ENCODE peak calls at places on chromosomes 7 and 10, in ten cellular contexts. One of them, this sample, is unnamed.

GRCh38 chr7:157273208-157274202 is 63.3 kb upstream of the DNAJB6 start:
- DNase-seq in tibial nerve: peak; percentile 38
- DNase-seq in sigmoid colon: peak; percentile 85
- DNase-seq in body of pancreas: peak; percentile 73
- DNase-seq in heart left ventricle: peak; percentile 58
- DNase-seq in upper lobe of left lung: peak; percentile 80
- DNase-seq in transverse colon: peak; percentile 69
- DNase-seq in thyroid gland: peak; percentile 72
- DNase-seq in A549: peak; percentile 69
- DNase-seq in ovary: peak; percentile 61
- DNase-seq in this sample: peak; percentile 72

GRCh38 chr10:110175406-110175805 is 32.0 kb upstream of the MXI1 start:
- DNase-seq in tibial nerve: no peak
- DNase-seq in thyroid gland: no peak
- DNase-seq in ovary: no peak
- DNase-seq in transverse colon: no peak
- DNase-seq in A549: no peak
- DNase-seq in body of pancreas: no peak
- DNase-seq in sigmoid colon: no peak
- DNase-seq in heart left ventricle: no peak
- DNase-seq in upper lobe of left lung: no peak
- DNase-seq in this sample: no peak

GRCh38 chr7:34900891-34901493 is 136.3 kb downstream of the DPY19L1 start:
- DNase-seq in tibial nerve: no peak
- DNase-seq in ovary: no peak
- DNase-seq in transverse colon: no peak
- DNase-seq in upper lobe of left lung: no peak
- DNase-seq in sigmoid colon: no peak
- DNase-seq in thyroid gland: no peak
- DNase-seq in A549: peak; percentile 23
- DNase-seq in body of pancreas: no peak
- DNase-seq in heart left ventricle: no peak
- DNase-seq in this sample: no peak

GRCh38 chr7:128939075-128939860 is 1.5 kb downstream of the IRF5 start:
- DNase-seq in A549: no peak
- DNase-seq in upper lobe of left lung: peak; percentile 65
- DNase-seq in body of pancreas: no peak
- DNase-seq in sigmoid colon: no peak
- DNase-seq in ovary: no peak
- DNase-seq in tibial nerve: no peak
- DNase-seq in transverse colon: no peak
- DNase-seq in heart left ventricle: no peak
- DNase-seq in thyroid gland: no peak
- DNase-seq in this sample: no peak

GRCh38 chr10:99429521-99430095 is 816 bp downstream of the GOT1 start:
- DNase-seq in body of pancreas: no peak
- DNase-seq in sigmoid colon: no peak
- DNase-seq in ovary: no peak
- DNase-seq in heart left ventricle: no peak
- DNase-seq in A549: no peak
- DNase-seq in upper lobe of left lung: no peak
- DNase-seq in transverse colon: no peak
- DNase-seq in thyroid gland: no peak
- DNase-seq in tibial nerve: no peak
- DNase-seq in this sample: no peak

GRCh38 chr7:92608380-92609322 is 18.5 kb upstream of the FAM133B start:
- DNase-seq in A549: no peak
- DNase-seq in heart left ventricle: no peak
- DNase-seq in transverse colon: no peak
- DNase-seq in upper lobe of left lung: peak; percentile 79
- DNase-seq in thyroid gland: peak; percentile 81
- DNase-seq in body of pancreas: peak; percentile 79
- DNase-seq in ovary: peak; percentile 52
- DNase-seq in tibial nerve: no peak
- DNase-seq in sigmoid colon: no peak
- DNase-seq in this sample: no peak

GRCh38 chr7:96179863-96180262 is 142.0 kb downstream of the SLC25A13 start:
- DNase-seq in tibial nerve: no peak
- DNase-seq in heart left ventricle: no peak
- DNase-seq in sigmoid colon: no peak
- DNase-seq in transverse colon: no peak
- DNase-seq in A549: peak; percentile 6
- DNase-seq in upper lobe of left lung: no peak
- DNase-seq in body of pancreas: no peak
- DNase-seq in thyroid gland: no peak
- DNase-seq in ovary: no peak
- DNase-seq in this sample: no peak

GRCh38 chr10:72248477-72249151 is 25.1 kb upstream of the DDIT4 start:
- DNase-seq in A549: peak; percentile 60
- DNase-seq in thyroid gland: peak; percentile 87
- DNase-seq in ovary: peak; percentile 87
- DNase-seq in body of pancreas: peak; percentile 84
- DNase-seq in heart left ventricle: peak; percentile 89
- DNase-seq in upper lobe of left lung: peak; percentile 94
- DNase-seq in transverse colon: peak; percentile 90
- DNase-seq in sigmoid colon: peak; percentile 95
- DNase-seq in tibial nerve: peak; percentile 88
- DNase-seq in this sample: peak; percentile 96

GRCh38 chr10:79305515-79305914 is 41.8 kb upstream of the PPIF start:
- DNase-seq in heart left ventricle: no peak
- DNase-seq in transverse colon: no peak
- DNase-seq in thyroid gland: no peak
- DNase-seq in tibial nerve: no peak
- DNase-seq in sigmoid colon: no peak
- DNase-seq in upper lobe of left lung: no peak
- DNase-seq in ovary: no peak
- DNase-seq in A549: no peak
- DNase-seq in body of pancreas: no peak
- DNase-seq in this sample: no peak
- H3K4me1 ChIP-seq in heart left ventricle: no peaks in the 10 kb centered on the region
- H3K4me1 ChIP-seq in transverse colon: peaks cover 5% of the 10 kb centered on the region
- H3K4me1 ChIP-seq in thyroid gland: no peaks in the 10 kb centered on the region
- H3K4me1 ChIP-seq in tibial nerve: no peaks in the 10 kb centered on the region
- H3K4me1 ChIP-seq in sigmoid colon: no peaks in the 10 kb centered on the region
- H3K4me1 ChIP-seq in upper lobe of left lung: no peaks in the 10 kb centered on the region
- H3K4me1 ChIP-seq in ovary: no peaks in the 10 kb centered on the region
- H3K4me1 ChIP-seq in A549: no peaks in the 10 kb centered on the region
- H3K4me1 ChIP-seq in body of pancreas: no peaks in the 10 kb centered on the region
- H3K4me1 ChIP-seq in this sample: no peaks in the 10 kb centered on the region

GRCh38 chr10:60433684-60434083 is 44.0 kb upstream of the ANK3 start:
- DNase-seq in A549: no peak
- DNase-seq in transverse colon: no peak
- DNase-seq in upper lobe of left lung: no peak
- DNase-seq in tibial nerve: no peak
- DNase-seq in sigmoid colon: no peak
- DNase-seq in thyroid gland: no peak
- DNase-seq in ovary: no peak
- DNase-seq in heart left ventricle: no peak
- DNase-seq in body of pancreas: no peak
- DNase-seq in this sample: no peak

GRCh38 chr10:60429084-60429849 is 39.6 kb upstream of the ANK3 start:
- DNase-seq in heart left ventricle: no peak
- DNase-seq in tibial nerve: no peak
- DNase-seq in ovary: no peak
- DNase-seq in A549: no peak
- DNase-seq in sigmoid colon: no peak
- DNase-seq in upper lobe of left lung: no peak
- DNase-seq in thyroid gland: peak; percentile 52
- DNase-seq in body of pancreas: no peak
- DNase-seq in transverse colon: no peak
- DNase-seq in this sample: no peak

GRCh38 chr10:60430836-60431597 is 41.3 kb upstream of the ANK3 start:
- DNase-seq in thyroid gland: no peak
- DNase-seq in heart left ventricle: no peak
- DNase-seq in body of pancreas: no peak
- DNase-seq in transverse colon: no peak
- DNase-seq in ovary: no peak
- DNase-seq in sigmoid colon: no peak
- DNase-seq in A549: no peak
- DNase-seq in upper lobe of left lung: no peak
- DNase-seq in tibial nerve: no peak
- DNase-seq in this sample: no peak

GRCh38 chr10:60430017-60430416 is 40.3 kb upstream of the ANK3 start:
- DNase-seq in heart left ventricle: no peak
- DNase-seq in A549: no peak
- DNase-seq in tibial nerve: no peak
- DNase-seq in thyroid gland: peak; percentile 19
- DNase-seq in sigmoid colon: no peak
- DNase-seq in transverse colon: no peak
- DNase-seq in ovary: no peak
- DNase-seq in body of pancreas: no peak
- DNase-seq in upper lobe of left lung: no peak
- DNase-seq in this sample: no peak

DNA sequence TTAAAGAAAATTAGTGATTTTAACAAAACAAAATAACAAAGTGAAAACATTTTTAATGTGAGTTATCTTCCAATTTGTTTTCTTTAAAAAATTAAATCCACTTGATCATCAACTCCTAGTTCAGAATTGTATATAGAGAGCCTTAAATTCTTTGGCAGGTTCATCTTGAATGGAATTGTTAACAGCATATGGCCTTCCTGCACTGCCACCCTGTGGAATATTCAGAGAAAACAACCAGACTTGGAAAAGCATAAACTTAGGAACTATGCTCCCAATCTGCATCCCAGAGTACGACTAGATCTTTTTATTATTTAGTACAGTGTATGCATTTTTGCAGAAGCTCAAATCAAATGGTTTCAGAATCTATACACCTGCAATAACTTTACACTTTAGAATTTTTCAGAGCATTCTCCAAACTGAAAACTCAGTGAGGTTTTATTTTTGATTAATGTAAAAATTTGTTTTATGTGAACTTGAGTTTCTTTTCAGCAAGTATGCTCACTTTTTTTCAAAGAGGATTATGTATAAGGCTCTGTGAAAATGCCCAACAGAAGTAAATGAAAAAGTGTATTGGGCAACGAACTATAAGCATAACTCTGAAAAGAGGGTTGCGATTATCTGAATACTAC is 44.9 kb upstream of the ANK3 start:
- DNase-seq in heart left ventricle: peak; percentile 21
- DNase-seq in thyroid gland: peak; percentile 49
- DNase-seq in sigmoid colon: no peak
- DNase-seq in A549: peak; percentile 67
- DNase-seq in body of pancreas: peak; percentile 39
- DNase-seq in ovary: peak; percentile 11
- DNase-seq in transverse colon: peak; percentile 28
- DNase-seq in upper lobe of left lung: no peak
- DNase-seq in tibial nerve: no peak
- DNase-seq in this sample: peak; percentile 64
- TF ChIP-seq POLR2A in heart left ventricle: no peak
- TF ChIP-seq POLR2A in thyroid gland: no peak
- TF ChIP-seq POLR2A in sigmoid colon: no peak
- TF ChIP-seq POLR2A in A549: no peak
- TF ChIP-seq POLR2A in body of pancreas: no peak
- TF ChIP-seq POLR2A in ovary: no peak
- TF ChIP-seq POLR2A in transverse colon: no peak
- TF ChIP-seq POLR2A in upper lobe of left lung: no peak
- TF ChIP-seq POLR2A in tibial nerve: no peak
- TF ChIP-seq POLR2A in this sample: no peak

GRCh38 chr10:7435674-7436073 is 24.8 kb upstream of the SFMBT2 start:
- DNase-seq in A549: no peak
- DNase-seq in thyroid gland: no peak
- DNase-seq in body of pancreas: no peak
- DNase-seq in ovary: no peak
- DNase-seq in heart left ventricle: no peak
- DNase-seq in transverse colon: no peak
- DNase-seq in upper lobe of left lung: no peak
- DNase-seq in tibial nerve: no peak
- DNase-seq in sigmoid colon: no peak
- DNase-seq in this sample: no peak

GRCh38 chr10:7433861-7434260 is 23.0 kb upstream of the SFMBT2 start:
- DNase-seq in sigmoid colon: no peak
- DNase-seq in thyroid gland: no peak
- DNase-seq in upper lobe of left lung: no peak
- DNase-seq in body of pancreas: no peak
- DNase-seq in transverse colon: no peak
- DNase-seq in tibial nerve: no peak
- DNase-seq in ovary: no peak
- DNase-seq in heart left ventricle: no peak
- DNase-seq in A549: no peak
- DNase-seq in this sample: no peak

GRCh38 chr10:7434332-7434731 is 23.5 kb upstream of the SFMBT2 start:
- DNase-seq in A549: no peak
- DNase-seq in ovary: no peak
- DNase-seq in upper lobe of left lung: no peak
- DNase-seq in sigmoid colon: no peak
- DNase-seq in heart left ventricle: no peak
- DNase-seq in thyroid gland: no peak
- DNase-seq in body of pancreas: no peak
- DNase-seq in transverse colon: no peak
- DNase-seq in tibial nerve: no peak
- DNase-seq in this sample: no peak

GRCh38 chr10:7436490-7437100 is 25.8 kb upstream of the SFMBT2 start:
- DNase-seq in sigmoid colon: no peak
- DNase-seq in thyroid gland: no peak
- DNase-seq in upper lobe of left lung: no peak
- DNase-seq in A549: no peak
- DNase-seq in heart left ventricle: no peak
- DNase-seq in ovary: no peak
- DNase-seq in transverse colon: no peak
- DNase-seq in body of pancreas: no peak
- DNase-seq in tibial nerve: no peak
- DNase-seq in this sample: no peak

GRCh38 chr10:7432884-7433726 is 22.3 kb upstream of the SFMBT2 start:
- DNase-seq in A549: no peak
- DNase-seq in body of pancreas: no peak
- DNase-seq in transverse colon: no peak
- DNase-seq in ovary: no peak
- DNase-seq in thyroid gland: no peak
- DNase-seq in heart left ventricle: no peak
- DNase-seq in sigmoid colon: no peak
- DNase-seq in tibial nerve: no peak
- DNase-seq in upper lobe of left lung: no peak
- DNase-seq in this sample: no peak
- H3K4me3 ChIP-seq in A549: no peak overlapping the region
- H3K4me3 ChIP-seq in body of pancreas: no peak overlapping the region
- H3K4me3 ChIP-seq in transverse colon: no peak overlapping the region
- H3K4me3 ChIP-seq in ovary: no peak overlapping the region
- H3K4me3 ChIP-seq in thyroid gland: no peak overlapping the region
- H3K4me3 ChIP-seq in heart left ventricle: no peak overlapping the region
- H3K4me3 ChIP-seq in sigmoid colon: no peak overlapping the region
- H3K4me3 ChIP-seq in tibial nerve: no peak overlapping the region
- H3K4me3 ChIP-seq in upper lobe of left lung: no peak overlapping the region
- H3K4me3 ChIP-seq in this sample: no peak overlapping the region

DNA sequence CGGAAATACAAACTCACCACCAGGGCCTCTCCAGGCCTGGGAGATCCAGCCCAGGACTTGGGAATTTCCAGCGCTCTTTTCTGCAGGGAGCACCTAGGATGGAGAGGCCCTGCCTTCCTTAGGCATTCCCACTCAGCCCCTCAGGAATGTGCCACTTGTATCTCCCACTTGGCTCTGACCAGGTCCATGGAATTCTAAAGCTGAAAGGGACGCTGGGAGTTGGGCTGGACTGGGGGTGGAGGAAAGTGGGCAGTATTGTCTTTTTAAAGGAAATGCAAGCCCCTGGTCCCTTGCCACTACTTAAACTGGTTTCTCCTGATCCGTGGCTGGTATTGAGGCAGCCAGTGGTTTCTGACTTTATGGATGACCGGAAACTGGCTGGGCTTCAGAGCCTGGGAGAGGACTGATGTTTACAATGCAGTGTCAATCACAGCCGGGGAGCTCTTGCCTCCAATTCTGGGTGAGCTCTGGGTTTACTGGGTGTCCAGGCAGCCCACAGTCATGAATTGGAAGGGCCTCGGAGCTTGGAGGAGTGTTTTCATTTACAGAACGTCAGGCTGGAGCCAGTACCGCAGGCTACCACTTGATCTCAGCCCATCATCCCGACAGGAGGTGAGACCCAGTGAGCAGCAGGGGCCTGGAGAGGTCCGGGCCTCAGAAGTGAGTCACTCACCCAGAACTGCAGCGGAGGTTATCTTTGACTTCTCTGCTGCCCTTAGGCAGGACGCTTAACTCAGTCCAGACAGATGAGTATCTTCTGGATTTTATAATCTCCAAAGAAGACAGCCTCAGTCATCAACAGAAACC is 27.3 kb downstream of the AGAP3 start:
- DNase-seq in transverse colon: no peak
- DNase-seq in body of pancreas: no peak
- DNase-seq in tibial nerve: no peak
- DNase-seq in upper lobe of left lung: peak; percentile 83
- DNase-seq in heart left ventricle: no peak
- DNase-seq in sigmoid colon: no peak
- DNase-seq in thyroid gland: peak; percentile 86
- DNase-seq in ovary: no peak
- DNase-seq in A549: peak; percentile 82
- DNase-seq in this sample: no peak
- H3K4me1 ChIP-seq in transverse colon: peaks cover 40% of the 10 kb centered on the region
- H3K4me1 ChIP-seq in body of pancreas: peaks cover 52% of the 10 kb centered on the region
- H3K4me1 ChIP-seq in tibial nerve: peaks cover 14% of the 10 kb centered on the region
- H3K4me1 ChIP-seq in upper lobe of left lung: peaks cover 30% of the 10 kb centered on the region
- H3K4me1 ChIP-seq in heart left ventricle: peaks cover 12% of the 10 kb centered on the region
- H3K4me1 ChIP-seq in sigmoid colon: no peaks in the 10 kb centered on the region
- H3K4me1 ChIP-seq in thyroid gland: peaks cover 15% of the 10 kb centered on the region
- H3K4me1 ChIP-seq in ovary: peaks cover 7% of the 10 kb centered on the region
- H3K4me1 ChIP-seq in A549: peaks cover 42% of the 10 kb centered on the region
- H3K4me1 ChIP-seq in this sample: peaks cover 7% of the 10 kb centered on the region

This sample was measured in adrenal gland.